ENCODE peak calls at places on chromosomes 16 and 17, in nine cellular contexts. One of them, this sample, is unnamed.

GRCh38 chr16:74936902-74937560 is 47.9 kb downstream of the WDR59 start:
- DNase-seq in brain microvascular endothelial cell: peak; percentile 88
- DNase-seq in breast epithelium: no peak
- DNase-seq in CD4-positive, alpha-beta T cell: no peak
- DNase-seq in D721Med: no peak
- DNase-seq in neural crest cell: no peak
- DNase-seq in NB4: peak; percentile 91
- DNase-seq in ovary: no peak
- DNase-seq in HL-60: peak; percentile 67
- DNase-seq in this sample: no peak

GRCh38 chr17:7017827-7018200 is 5.0 kb upstream of the BCL6B start:
- DNase-seq in brain microvascular endothelial cell: no peak
- DNase-seq in breast epithelium: no peak
- DNase-seq in CD4-positive, alpha-beta T cell: no peak
- DNase-seq in D721Med: no peak
- DNase-seq in neural crest cell: no peak
- DNase-seq in NB4: peak; percentile 64
- DNase-seq in ovary: peak; percentile 34
- DNase-seq in HL-60: peak; percentile 42
- DNase-seq in this sample: no peak

GRCh38 chr16:23608194-23608593 is 12.1 kb upstream of the NDUFAB1 start:
- DNase-seq in brain microvascular endothelial cell: peak; percentile 56
- DNase-seq in breast epithelium: no peak
- DNase-seq in CD4-positive, alpha-beta T cell: no peak
- DNase-seq in D721Med: no peak
- DNase-seq in neural crest cell: no peak
- DNase-seq in NB4: no peak
- DNase-seq in ovary: no peak
- DNase-seq in HL-60: no peak
- DNase-seq in this sample: no peak

GRCh38 chr16:67241008-67241900 is 6.0 kb downstream of the FHOD1 start:
- DNase-seq in brain microvascular endothelial cell: peak; percentile 79
- DNase-seq in breast epithelium: peak; percentile 87
- DNase-seq in CD4-positive, alpha-beta T cell: no peak
- DNase-seq in D721Med: no peak
- DNase-seq in neural crest cell: no peak
- DNase-seq in NB4: no peak
- DNase-seq in ovary: peak; percentile 50
- DNase-seq in HL-60: no peak
- DNase-seq in this sample: peak; percentile 89

GRCh38 chr16:81448154-81449131 is 3.8 kb downstream of the CMIP start:
- DNase-seq in brain microvascular endothelial cell: no peak
- DNase-seq in breast epithelium: no peak
- DNase-seq in CD4-positive, alpha-beta T cell: no peak
- DNase-seq in D721Med: no peak
- DNase-seq in neural crest cell: no peak
- DNase-seq in NB4: peak; percentile 49
- DNase-seq in ovary: no peak
- DNase-seq in HL-60: no peak
- DNase-seq in this sample: no peak

GRCh38 chr16:83779881-83780280 is 27.9 kb upstream of the HSBP1 start:
- DNase-seq in brain microvascular endothelial cell: peak; percentile 63
- DNase-seq in breast epithelium: no peak
- DNase-seq in CD4-positive, alpha-beta T cell: no peak
- DNase-seq in D721Med: no peak
- DNase-seq in neural crest cell: no peak
- DNase-seq in NB4: no peak
- DNase-seq in ovary: no peak
- DNase-seq in HL-60: no peak
- DNase-seq in this sample: no peak

GRCh38 chr17:16878547-16879100 is 93.3 kb downstream of the TNFRSF13B start:
- DNase-seq in brain microvascular endothelial cell: no peak
- DNase-seq in breast epithelium: no peak
- DNase-seq in CD4-positive, alpha-beta T cell: no peak
- DNase-seq in D721Med: no peak
- DNase-seq in neural crest cell: no peak
- DNase-seq in NB4: no peak
- DNase-seq in ovary: no peak
- DNase-seq in HL-60: no peak
- DNase-seq in this sample: no peak

GRCh38 chr16:11087691-11088431 is 143.5 kb downstream of the CLEC16A start:
- DNase-seq in brain microvascular endothelial cell: no peak
- DNase-seq in breast epithelium: no peak
- DNase-seq in CD4-positive, alpha-beta T cell: no peak
- DNase-seq in D721Med: no peak
- DNase-seq in neural crest cell: no peak
- DNase-seq in NB4: peak; percentile 34
- DNase-seq in ovary: no peak
- DNase-seq in HL-60: no peak
- DNase-seq in this sample: no peak

GRCh38 chr16:74577882-74578366 is 29.0 kb downstream of the GLG1 start:
- DNase-seq in brain microvascular endothelial cell: no peak
- DNase-seq in breast epithelium: no peak
- DNase-seq in CD4-positive, alpha-beta T cell: no peak
- DNase-seq in D721Med: no peak
- DNase-seq in neural crest cell: no peak
- DNase-seq in NB4: peak; percentile 20
- DNase-seq in ovary: no peak
- DNase-seq in HL-60: no peak
- DNase-seq in this sample: no peak

DNA sequence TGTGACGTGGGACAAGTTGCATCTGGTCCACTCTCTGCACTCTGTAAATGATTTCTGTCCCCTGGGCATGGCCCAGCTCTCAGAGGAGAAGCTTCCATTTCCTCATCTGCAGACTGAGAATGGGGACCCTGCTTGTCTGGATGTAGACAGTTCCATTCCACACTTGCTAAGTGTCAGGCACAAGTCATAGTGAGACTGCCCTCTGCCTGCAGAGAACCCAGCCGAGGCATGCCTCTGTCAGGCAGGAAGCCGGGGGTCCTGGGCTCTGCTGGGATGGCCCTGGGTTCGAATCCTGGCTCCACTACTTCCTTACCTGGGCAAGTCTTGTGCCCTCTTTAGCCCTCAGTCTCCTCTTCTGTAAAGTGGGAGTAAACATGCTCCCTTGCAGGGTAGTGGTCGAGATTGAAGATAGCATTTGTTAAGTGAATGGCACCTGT is 4.1 kb downstream of the MAP2K3 start:
- DNase-seq in brain microvascular endothelial cell: no peak
- DNase-seq in breast epithelium: no peak
- DNase-seq in CD4-positive, alpha-beta T cell: no peak
- DNase-seq in D721Med: no peak
- DNase-seq in neural crest cell: no peak
- DNase-seq in NB4: peak; percentile 85
- DNase-seq in ovary: no peak
- DNase-seq in HL-60: peak; percentile 68
- DNase-seq in this sample: peak; percentile 43
- TF ChIP-seq CTCF in brain microvascular endothelial cell: peak; percentile 29
- TF ChIP-seq CTCF in breast epithelium: no peak
- TF ChIP-seq CTCF in CD4-positive, alpha-beta T cell: no peak
- TF ChIP-seq CTCF in D721Med: no peak
- TF ChIP-seq CTCF in neural crest cell: no peak
- TF ChIP-seq CTCF in NB4: no peak
- TF ChIP-seq CTCF in ovary: no peak
- TF ChIP-seq CTCF in HL-60: no peak
- TF ChIP-seq CTCF in this sample: no peak

DNA sequence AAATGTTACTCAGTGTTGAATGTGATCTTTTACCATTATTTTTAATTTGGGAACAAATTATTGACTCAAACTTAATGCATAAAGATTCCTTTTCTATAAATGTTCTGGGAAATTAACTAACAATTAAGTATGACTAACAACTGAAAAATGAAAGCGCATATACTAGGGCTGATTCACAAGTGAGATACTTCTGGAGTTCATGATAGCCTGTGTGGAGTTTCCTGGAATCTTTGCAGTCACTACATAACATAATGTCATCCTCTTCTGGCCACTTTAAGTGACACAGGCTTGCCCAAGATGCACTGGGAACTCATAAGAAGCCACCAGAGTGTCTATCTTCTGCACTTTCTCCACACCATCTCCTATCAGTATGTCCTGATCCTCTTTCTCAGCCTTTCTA is 450.3 kb upstream of the CDH11 start:
- DNase-seq in brain microvascular endothelial cell: peak; percentile 77
- DNase-seq in breast epithelium: no peak
- DNase-seq in CD4-positive, alpha-beta T cell: no peak
- DNase-seq in D721Med: no peak
- DNase-seq in neural crest cell: no peak
- DNase-seq in NB4: no peak
- DNase-seq in ovary: no peak
- DNase-seq in HL-60: no peak
- DNase-seq in this sample: no peak
- TF ChIP-seq CTCF in brain microvascular endothelial cell: peak; percentile 36
- TF ChIP-seq CTCF in breast epithelium: no peak
- TF ChIP-seq CTCF in CD4-positive, alpha-beta T cell: no peak
- TF ChIP-seq CTCF in D721Med: no peak
- TF ChIP-seq CTCF in neural crest cell: no peak
- TF ChIP-seq CTCF in NB4: no peak
- TF ChIP-seq CTCF in ovary: no peak
- TF ChIP-seq CTCF in HL-60: no peak
- TF ChIP-seq CTCF in this sample: no peak

GRCh38 chr16:49440156-49441065 is 66.8 kb downstream of the C16orf78 start:
- DNase-seq in brain microvascular endothelial cell: no peak
- DNase-seq in breast epithelium: no peak
- DNase-seq in CD4-positive, alpha-beta T cell: no peak
- DNase-seq in D721Med: no peak
- DNase-seq in neural crest cell: no peak
- DNase-seq in NB4: no peak
- DNase-seq in ovary: no peak
- DNase-seq in HL-60: no peak
- DNase-seq in this sample: no peak
- TF ChIP-seq CTCF in brain microvascular endothelial cell: no peak
- TF ChIP-seq CTCF in breast epithelium: no peak
- TF ChIP-seq CTCF in CD4-positive, alpha-beta T cell: no peak
- TF ChIP-seq CTCF in D721Med: peak; percentile 24
- TF ChIP-seq CTCF in neural crest cell: no peak
- TF ChIP-seq CTCF in NB4: no peak
- TF ChIP-seq CTCF in ovary: no peak
- TF ChIP-seq CTCF in HL-60: no peak
- TF ChIP-seq CTCF in this sample: no peak

GRCh38 chr16:1930338-1930720 is 12.1 kb upstream of the HS3ST6 start:
- DNase-seq in brain microvascular endothelial cell: no peak
- DNase-seq in breast epithelium: no peak
- DNase-seq in CD4-positive, alpha-beta T cell: no peak
- DNase-seq in D721Med: no peak
- DNase-seq in neural crest cell: no peak
- DNase-seq in NB4: no peak
- DNase-seq in ovary: no peak
- DNase-seq in HL-60: no peak
- DNase-seq in this sample: no peak

GRCh38 chr16:1933097-1933661 is 9.8 kb downstream of the MSRB1 start:
- DNase-seq in brain microvascular endothelial cell: no peak
- DNase-seq in breast epithelium: no peak
- DNase-seq in CD4-positive, alpha-beta T cell: no peak
- DNase-seq in D721Med: no peak
- DNase-seq in neural crest cell: no peak
- DNase-seq in NB4: no peak
- DNase-seq in ovary: no peak
- DNase-seq in HL-60: no peak
- DNase-seq in this sample: no peak

GRCh38 chr16:1929105-1929504 is 10.9 kb upstream of the HS3ST6 start:
- DNase-seq in brain microvascular endothelial cell: no peak
- DNase-seq in breast epithelium: no peak
- DNase-seq in CD4-positive, alpha-beta T cell: no peak
- DNase-seq in D721Med: no peak
- DNase-seq in neural crest cell: no peak
- DNase-seq in NB4: peak; percentile 47
- DNase-seq in ovary: no peak
- DNase-seq in HL-60: no peak
- DNase-seq in this sample: no peak

GRCh38 chr16:1929578-1930337 is 11.5 kb upstream of the HS3ST6 start:
- DNase-seq in brain microvascular endothelial cell: peak; percentile 60
- DNase-seq in breast epithelium: peak; percentile 89
- DNase-seq in CD4-positive, alpha-beta T cell: peak; percentile 91
- DNase-seq in D721Med: peak; percentile 83
- DNase-seq in neural crest cell: peak; percentile 98
- DNase-seq in NB4: peak; percentile 88
- DNase-seq in ovary: peak; percentile 89
- DNase-seq in HL-60: peak; percentile 90
- DNase-seq in this sample: peak; percentile 89

DNA sequence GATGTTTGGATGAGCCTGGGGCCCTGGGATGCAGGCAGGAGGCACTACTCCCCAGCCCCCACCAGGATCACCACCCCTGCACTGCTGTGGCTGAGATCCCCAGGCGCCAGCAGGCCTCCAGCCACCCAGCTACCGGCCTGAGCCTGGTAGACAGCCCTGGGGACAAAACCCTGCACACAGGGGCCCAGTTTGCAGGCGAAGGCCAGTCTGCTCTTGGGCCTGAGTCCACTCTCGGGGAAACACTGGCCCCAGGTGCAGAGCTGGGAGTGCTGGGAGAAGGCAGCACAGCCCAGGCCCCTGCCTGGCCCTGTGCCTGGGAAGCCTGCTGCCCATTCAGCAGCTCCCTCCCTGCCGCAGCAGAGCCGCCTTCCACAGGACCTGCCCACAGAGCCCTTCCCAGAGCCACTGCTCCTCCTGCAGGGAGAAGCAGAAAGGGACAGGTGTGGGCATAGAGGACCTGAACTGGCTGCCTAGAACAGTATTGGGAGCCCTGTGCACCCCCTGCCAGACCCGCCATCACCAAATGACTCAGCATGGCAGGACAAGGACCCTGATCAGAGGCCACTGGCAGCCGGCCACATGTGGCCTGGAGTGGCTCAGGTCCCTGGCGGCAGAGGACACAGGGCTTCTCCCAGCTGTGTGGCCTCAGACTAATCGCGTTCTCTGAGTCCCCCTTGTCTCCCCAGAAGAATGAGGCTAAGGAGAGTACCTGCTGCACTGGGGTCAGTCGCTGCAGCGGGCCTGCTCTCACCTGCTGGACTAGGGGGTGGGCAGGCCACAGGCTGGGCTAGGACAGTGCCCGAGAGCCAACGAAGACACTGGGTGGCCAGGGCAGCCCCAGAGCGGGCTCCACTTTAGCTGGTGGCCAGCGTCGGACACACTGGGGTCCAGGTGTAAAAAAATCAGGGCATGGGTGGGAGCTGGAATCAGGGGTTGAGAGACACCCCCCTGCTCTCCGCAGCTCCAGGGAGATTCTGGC is 10.7 kb downstream of the MSRB1 start:
- DNase-seq in brain microvascular endothelial cell: no peak
- DNase-seq in breast epithelium: no peak
- DNase-seq in CD4-positive, alpha-beta T cell: no peak
- DNase-seq in D721Med: no peak
- DNase-seq in neural crest cell: no peak
- DNase-seq in NB4: no peak
- DNase-seq in ovary: no peak
- DNase-seq in HL-60: peak; percentile 28
- DNase-seq in this sample: no peak
- TF ChIP-seq CTCF in brain microvascular endothelial cell: peak; percentile 26
- TF ChIP-seq CTCF in breast epithelium: no peak
- TF ChIP-seq CTCF in CD4-positive, alpha-beta T cell: no peak
- TF ChIP-seq CTCF in D721Med: no peak
- TF ChIP-seq CTCF in neural crest cell: no peak
- TF ChIP-seq CTCF in NB4: no peak
- TF ChIP-seq CTCF in ovary: no peak
- TF ChIP-seq CTCF in HL-60: no peak
- TF ChIP-seq CTCF in this sample: no peak

This sample was measured in left lung.